ENCODE peak calls at places on chromosomes 1 and 21, in ten cellular contexts. C, T, S, K, E, L, U, O, N and H are unnamed samples. For H3K4me1, the result is how much of the 10 kb centered on the place peaks cover.

GRCh38 chr21:20463362-20463761 is 534.8 kb upstream of the NCAM2 start:
- DNase-seq in C (no peak), T (no peak), S (no peak), K (no peak), E (no peak), L (no peak), U (no peak), O (no peak), N (no peak), H (no peak)

GRCh38 chr1:68101829-68102228 is 51.4 kb upstream of the DIRAS3 start:
- DNase-seq in C (no peak), T (no peak), S (peak), K (no peak), E (no peak), L (peak), U (no peak), O (no peak), N (no peak), H (no peak)

GRCh38 chr1:8139383-8139782 is 113.3 kb upstream of the ERRFI1 start:
- DNase-seq in C (no peak), T (no peak), S (no peak), K (no peak), E (no peak), L (no peak), U (no peak), O (no peak), N (no peak), H (no peak)

GRCh38 chr1:10232213-10232612 is 21.8 kb downstream of the KIF1B start:
- DNase-seq in C (no peak), T (no peak), S (no peak), K (no peak), E (peak), L (no peak), U (no peak), O (no peak), N (no peak), H (no peak)

GRCh38 chr21:34029724-34030528 is 43.5 kb upstream of the MRPS6 start:
- DNase-seq in C (no peak), T (peak), S (peak), K (peak), E (peak), L (peak), U (peak), O (no peak), N (no peak), H (peak)

GRCh38 chr1:94522304-94522703 is 19.3 kb downstream of the F3 start:
- DNase-seq in C (no peak), T (no peak), S (peak), K (peak), E (peak), L (peak), U (no peak), O (no peak), N (no peak), H (no peak)

GRCh38 chr1:202880961-202881460 is 7.9 kb downstream of the RABIF start:
- DNase-seq in C (no peak), T (no peak), S (no peak), K (no peak), E (no peak), L (no peak), U (no peak), O (no peak), N (no peak), H (no peak)

GRCh38 chr1:203871114-203871875 is 9.9 kb downstream of the SNRPE start:
- DNase-seq in C (no peak), T (peak), S (peak), K (peak), E (peak), L (peak), U (peak), O (no peak), N (no peak), H (peak)

GRCh38 chr1:4052657-4053056 is 152.6 kb upstream of the C1orf174 start:
- DNase-seq in C (no peak), T (no peak), S (no peak), K (no peak), E (no peak), L (no peak), U (no peak), O (no peak), N (no peak), H (no peak)

GRCh38 chr21:45615145-45615711 is 28.3 kb upstream of the PCBP3 start:
- DNase-seq in C (no peak), T (peak), S (peak), K (peak), E (no peak), L (peak), U (peak), O (peak), N (peak), H (no peak)

GRCh38 chr21:39269620-39270019 is 43.8 kb downstream of the BRWD1 start:
- DNase-seq in C (no peak), T (no peak), S (no peak), K (no peak), E (no peak), L (no peak), U (no peak), O (no peak), N (no peak), H (no peak)

GRCh38 chr1:58788259-58788658 is 4.4 kb upstream of the JUN start:
- DNase-seq in C (no peak), T (no peak), S (no peak), K (no peak), E (no peak), L (no peak), U (no peak), O (no peak), N (no peak), H (no peak)

GRCh38 chr21:26761174-26761915 is 83.9 kb downstream of the ADAMTS1 start:
- DNase-seq in C (no peak), T (no peak), S (no peak), K (no peak), E (no peak), L (no peak), U (no peak), O (no peak), N (no peak), H (no peak)

GRCh38 chr1:78911956-78912880 is 94.3 kb downstream of the ADGRL4 start:
- DNase-seq in C (no peak), T (no peak), S (no peak), K (no peak), E (peak), L (no peak), U (no peak), O (no peak), N (no peak), H (no peak)

GRCh38 chr1:57831624-57832023 is 407.8 kb upstream of the DAB1 start:
- DNase-seq in C (no peak), T (no peak), S (no peak), K (peak), E (peak), L (no peak), U (no peak), O (no peak), N (no peak), H (no peak)

GRCh38 chr1:152502496-152503180 is 8.0 kb upstream of the LCE5A start:
- DNase-seq in C (no peak), T (no peak), S (no peak), K (peak), E (no peak), L (no peak), U (no peak), O (no peak), N (no peak), H (no peak)

GRCh38 chr21:38067086-38067739 is 151.0 kb upstream of the KCNJ6 start:
- DNase-seq in C (no peak), T (no peak), S (no peak), K (no peak), E (peak), L (no peak), U (no peak), O (no peak), N (no peak), H (no peak)

GRCh38 chr1:83857108-83857507 is 141.8 kb downstream of the TTLL7 start:
- DNase-seq in C (no peak), T (peak), S (no peak), K (peak), E (peak), L (peak), U (no peak), O (no peak), N (no peak), H (no peak)

GRCh38 chr1:59498640-59499039 is 201.7 kb downstream of the FGGY start:
- DNase-seq in C (no peak), T (no peak), S (no peak), K (peak), E (no peak), L (no peak), U (no peak), O (peak), N (no peak), H (no peak)

GRCh38 chr21:24941316-24942185 is 665.7 kb downstream of the MRPL39 start:
- DNase-seq in C (no peak), T (no peak), S (no peak), K (peak), E (no peak), L (no peak), U (no peak), O (peak), N (no peak), H (no peak)

GRCh38 chr1:201361652-201362504 is 15.6 kb downstream of the TNNT2 start:
- DNase-seq in C (no peak), T (peak), S (peak), K (peak), E (peak), L (peak), U (peak), O (peak), N (no peak), H (no peak)

GRCh38 chr1:223776075-223776814 is 63.9 kb downstream of the CAPN2 start:
- DNase-seq in C (no peak), T (peak), S (no peak), K (peak), E (peak), L (no peak), U (peak), O (no peak), N (no peak), H (no peak)

GRCh38 chr1:186155594-186155993 is 219.5 kb downstream of the TPR start:
- DNase-seq in C (no peak), T (peak), S (no peak), K (peak), E (peak), L (peak), U (no peak), O (no peak), N (no peak), H (no peak)

GRCh38 chr1:228836427-228836826 is 101.1 kb downstream of the RHOU start:
- DNase-seq in C (no peak), T (no peak), S (peak), K (no peak), E (no peak), L (peak), U (peak), O (no peak), N (no peak), H (no peak)

GRCh38 chr1:185439727-185440415 is 122.8 kb upstream of the IVNS1ABP start:
- DNase-seq in C (no peak), T (peak), S (no peak), K (peak), E (peak), L (peak), U (no peak), O (no peak), N (no peak), H (no peak)

GRCh38 chr21:22585558-22585957 is 1587.3 kb downstream of the NCAM2 start:
- DNase-seq in C (no peak), T (no peak), S (no peak), K (no peak), E (no peak), L (no peak), U (no peak), O (no peak), N (no peak), H (no peak)

GRCh38 chr21:16307256-16307655 is 577.5 kb downstream of the USP25 start:
- DNase-seq in C (no peak), T (no peak), S (no peak), K (no peak), E (no peak), L (no peak), U (no peak), O (no peak), N (no peak), H (no peak)

GRCh38 chr1:15137807-15138206 is 15.7 kb upstream of the TMEM51 start:
- DNase-seq in C (no peak), T (no peak), S (no peak), K (no peak), E (no peak), L (no peak), U (no peak), O (no peak), N (no peak), H (no peak)

GRCh38 chr1:32337855-32338636 is 2.0 kb upstream of the MARCKSL1 start:
- DNase-seq in C (peak), T (no peak), S (peak), K (peak), E (no peak), L (peak), U (no peak), O (no peak), N (no peak), H (no peak)

GRCh38 chr1:53154859-53155438 is 12.5 kb upstream of the SLC1A7 start:
- DNase-seq in C (no peak), T (no peak), S (no peak), K (no peak), E (no peak), L (no peak), U (no peak), O (no peak), N (no peak), H (no peak)

DNA sequence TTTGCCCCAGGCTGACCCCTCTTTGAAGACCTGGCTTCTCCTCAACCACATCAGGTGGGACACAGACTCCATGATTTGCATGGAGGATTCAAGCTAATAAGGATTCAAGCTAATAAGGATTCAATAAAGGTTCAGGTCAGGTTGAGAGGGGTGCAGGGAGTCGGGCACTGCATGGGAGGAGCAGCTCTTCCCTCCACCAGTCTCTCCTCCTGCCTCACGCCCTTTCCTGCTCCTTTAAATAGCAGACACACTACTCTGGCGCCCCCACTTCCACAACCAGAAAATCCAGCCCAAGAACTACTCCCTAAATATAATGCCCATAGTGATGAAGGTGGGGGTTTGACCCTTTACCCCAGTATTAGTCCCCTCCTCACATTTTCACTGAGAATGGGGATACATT is 7.1 kb downstream of the MEX3A start:
- DNase-seq in C (no peak), T (no peak), S (no peak), K (no peak), E (no peak), L (no peak), U (no peak), O (no peak), N (no peak), H (no peak)
- H3K4me1 ChIP-seq in C (under half), T (under half), S (under half), K (under half), E (under half), L (under half), U (under half), O (under half), N (under half), H (under half)

GRCh38 chr1:167723707-167724323 is 2.0 kb downstream of the MPZL1 start:
- DNase-seq in C (no peak), T (no peak), S (peak), K (no peak), E (no peak), L (no peak), U (no peak), O (no peak), N (no peak), H (no peak)
- H3K4me1 ChIP-seq in C (half or more), T (under half), S (under half), K (under half), E (half or more), L (under half), U (half or more), O (under half), N (under half), H (under half)

GRCh38 chr1:226888021-226888420 is 17.6 kb downstream of the PSEN2 start:
- DNase-seq in C (no peak), T (no peak), S (no peak), K (no peak), E (no peak), L (no peak), U (no peak), O (no peak), N (no peak), H (no peak)
- H3K4me1 ChIP-seq in C (under half), T (under half), S (under half), K (under half), E (under half), L (under half), U (under half), O (under half), N (under half), H (under half)

GRCh38 chr1:160207751-160208150 is 2.6 kb downstream of the PEA15 start:
- DNase-seq in C (no peak), T (no peak), S (no peak), K (no peak), E (no peak), L (no peak), U (no peak), O (no peak), N (no peak), H (no peak)

GRCh38 chr1:160208179-160209040 is 3.2 kb downstream of the PEA15 start:
- DNase-seq in C (no peak), T (no peak), S (no peak), K (peak), E (no peak), L (no peak), U (no peak), O (no peak), N (no peak), H (no peak)

GRCh38 chr1:160205974-160206369 is 788 bp downstream of the PEA15 start:
- DNase-seq in C (peak), T (peak), S (peak), K (peak), E (peak), L (peak), U (no peak), O (peak), N (peak), H (no peak)

GRCh38 chr1:160206421-160207117 is 1.4 kb downstream of the PEA15 start:
- DNase-seq in C (no peak), T (no peak), S (no peak), K (peak), E (peak), L (no peak), U (no peak), O (no peak), N (no peak), H (peak)

GRCh38 chr1:160207118-160207650 is 2.0 kb downstream of the PEA15 start:
- DNase-seq in C (no peak), T (no peak), S (no peak), K (no peak), E (no peak), L (no peak), U (no peak), O (no peak), N (no peak), H (no peak)
- H3K4me1 ChIP-seq in C (half or more), T (under half), S (under half), K (under half), E (half or more), L (under half), U (under half), O (under half), N (half or more), H (under half)

GRCh38 chr1:21762022-21762404 is 20.9 kb downstream of the USP48 start:
- DNase-seq in C (no peak), T (no peak), S (no peak), K (no peak), E (no peak), L (no peak), U (no peak), O (no peak), N (no peak), H (no peak)
- H3K4me1 ChIP-seq in C (half or more), T (under half), S (under half), K (under half), E (under half), L (under half), U (under half), O (under half), N (under half), H (under half)

GRCh38 chr1:23958810-23959460 is 693 bp upstream of the PNRC2 start:
- DNase-seq in C (peak), T (peak), S (peak), K (peak), E (peak), L (peak), U (peak), O (peak), N (peak), H (peak)

GRCh38 chr1:23963617-23964234 is 4.1 kb downstream of the PNRC2 start:
- DNase-seq in C (no peak), T (no peak), S (no peak), K (no peak), E (no peak), L (no peak), U (no peak), O (no peak), N (no peak), H (no peak)

GRCh38 chr1:23960291-23960718 is 677 bp downstream of the PNRC2 start:
- DNase-seq in C (no peak), T (no peak), S (no peak), K (peak), E (peak), L (no peak), U (no peak), O (no peak), N (no peak), H (no peak)

GRCh38 chr1:23957096-23957495 is 2.5 kb upstream of the PNRC2 start:
- DNase-seq in C (no peak), T (no peak), S (peak), K (no peak), E (no peak), L (peak), U (peak), O (no peak), N (no peak), H (no peak)

DNA sequence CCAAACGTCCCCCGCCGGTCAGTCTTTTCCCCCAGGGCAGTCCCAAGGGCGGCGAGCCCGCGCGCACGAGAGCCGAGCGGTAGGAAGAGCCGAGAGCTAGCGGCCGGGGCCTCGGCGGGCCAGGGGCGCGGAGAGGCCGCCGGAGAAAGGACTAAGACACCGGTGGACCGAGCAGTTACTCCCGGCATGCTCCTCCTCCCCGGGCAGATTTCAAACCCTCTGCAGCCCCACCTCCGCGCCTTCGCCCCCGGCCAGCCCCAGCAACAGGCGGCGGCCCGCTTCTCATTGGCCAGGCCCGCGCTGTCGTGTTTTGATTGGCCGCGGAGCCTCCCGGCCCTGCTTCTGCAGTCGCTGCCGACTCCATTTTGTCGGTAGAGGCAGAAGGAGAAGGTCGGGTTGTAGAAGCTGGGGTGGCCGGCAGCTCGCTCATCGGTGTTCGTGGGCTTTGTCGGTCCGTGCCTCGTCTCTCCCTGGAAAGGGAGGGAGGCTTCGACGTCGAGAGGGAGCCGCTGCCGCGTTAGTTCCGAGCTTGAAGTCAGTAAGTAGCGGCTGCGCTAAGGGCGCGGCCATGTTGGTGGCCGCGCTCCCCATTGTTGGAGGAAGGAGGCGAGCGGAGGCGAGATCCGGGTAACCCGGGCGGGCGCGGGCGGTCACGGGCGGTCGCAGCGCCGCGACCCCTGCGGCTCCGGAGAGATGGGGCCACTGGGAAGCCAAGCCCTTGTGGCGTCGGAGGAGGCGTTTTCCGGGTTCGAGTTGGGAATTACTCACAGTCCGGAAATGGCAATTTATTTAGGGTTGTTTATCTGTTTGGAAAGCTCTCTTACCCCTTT is at the start of gene PNRC2:
- DNase-seq in C (peak), T (peak), S (peak), K (peak), E (peak), L (peak), U (peak), O (peak), N (peak), H (peak)
- H3K4me1 ChIP-seq in C (under half), T (half or more), S (under half), K (under half), E (under half), L (under half), U (under half), O (under half), N (under half), H (under half)